ENCODE peak calls at places on chromosomes 12 and 14, in seven cellular contexts. E is immature natural killer cell, V is foreskin melanocyte, O is RPMI7951, H is H4, A is astrocyte of the spinal cord, J is memory B cell. T is an unnamed sample.

GRCh38 chr12:39723831-39724230 is 104.2 kb upstream of the ABCD2 start:
- DNase-seq in E (no peak), V (peak; percentile 6), O (peak; percentile 51), H (peak; percentile 67), A (peak; percentile 30), J (no peak), T (peak; percentile 46)

GRCh38 chr14:91417983-91418386 is 365 bp upstream of the CCDC88C start:
- DNase-seq in E (peak; percentile 83), V (no peak), O (no peak), H (no peak), A (no peak), J (peak; percentile 77), T (peak; percentile 4)

GRCh38 chr12:113049976-113050742 is 6.4 kb upstream of the DTX1 start:
- DNase-seq in E (no peak), V (no peak), O (peak; percentile 24), H (peak; percentile 43), A (no peak), J (no peak), T (peak; percentile 70)

GRCh38 chr14:75141062-75141461 is 14.2 kb upstream of the NEK9 start:
- DNase-seq in E (peak; percentile 60), V (no peak), O (no peak), H (no peak), A (no peak), J (no peak), T (no peak)

GRCh38 chr12:108620236-108620879 is 13.3 kb downstream of the SELPLG start:
- DNase-seq in E (no peak), V (no peak), O (no peak), H (no peak), A (no peak), J (no peak), T (no peak)

GRCh38 chr14:61321385-61322010 is at the start of gene PRKCH:
- DNase-seq in E (peak; percentile 89), V (peak; percentile 56), O (peak; percentile 2), H (peak; percentile 33), A (peak; percentile 43), J (peak; percentile 20), T (peak; percentile 74)

GRCh38 chr12:56385873-56386272 is 23.2 kb upstream of the APOF start:
- DNase-seq in E (no peak), V (no peak), O (no peak), H (no peak), A (no peak), J (no peak), T (no peak)

GRCh38 chr12:51200156-51200555 is 17.7 kb downstream of the POU6F1 start:
- DNase-seq in E (no peak), V (no peak), O (no peak), H (no peak), A (no peak), J (no peak), T (no peak)

GRCh38 chr12:4214912-4215861 is 58.4 kb upstream of the CCND2 start:
- DNase-seq in E (peak; percentile 39), V (no peak), O (peak; percentile 18), H (peak; percentile 13), A (no peak), J (peak; percentile 72), T (no peak)

GRCh38 chr12:109277899-109278762 is 31.0 kb downstream of the FOXN4 start:
- DNase-seq in E (no peak), V (no peak), O (no peak), H (no peak), A (no peak), J (no peak), T (no peak)

GRCh38 chr12:26370098-26370497 is 174.7 kb downstream of the SSPN start:
- DNase-seq in E (no peak), V (no peak), O (no peak), H (no peak), A (no peak), J (no peak), T (peak; percentile 6)

GRCh38 chr12:92552412-92553108 is 150.2 kb upstream of the PLEKHG7 start:
- DNase-seq in E (no peak), V (no peak), O (peak; percentile 15), H (no peak), A (no peak), J (no peak), T (no peak)

GRCh38 chr12:108582981-108583770 is 14.7 kb downstream of the TMEM119 start:
- DNase-seq in E (no peak), V (no peak), O (no peak), H (no peak), A (no peak), J (no peak), T (no peak)

GRCh38 chr12:75655233-75655879 is 143.9 kb upstream of the KRR1 start:
- DNase-seq in E (no peak), V (no peak), O (no peak), H (no peak), A (no peak), J (no peak), T (no peak)

GRCh38 chr12:49482095-49483051 is 56.5 kb upstream of the KCNH3 start:
- DNase-seq in E (no peak), V (no peak), O (peak; percentile 13), H (no peak), A (no peak), J (no peak), T (no peak)

GRCh38 chr14:61179061-61179675 is 102.0 kb downstream of the TMEM30B start:
- DNase-seq in E (no peak), V (no peak), O (peak; percentile 51), H (no peak), A (no peak), J (no peak), T (no peak)

GRCh38 chr12:6294156-6294532 is 16.3 kb upstream of the PLEKHG6 start:
- DNase-seq in E (no peak), V (no peak), O (no peak), H (no peak), A (no peak), J (no peak), T (no peak)

GRCh38 chr14:34475163-34475562 is 13.1 kb upstream of the SPTSSA start:
- DNase-seq in E (no peak), V (no peak), O (no peak), H (no peak), A (no peak), J (no peak), T (no peak)

GRCh38 chr12:34595749-34596733 is 573.7 kb downstream of the ALG10 start:
- DNase-seq in E (no peak), V (no peak), O (no peak), H (no peak), A (no peak), J (no peak), T (no peak)

GRCh38 chr12:118035194-118036041 is 18.9 kb downstream of the RFC5 start:
- DNase-seq in E (no peak), V (no peak), O (peak; percentile 36), H (peak; percentile 47), A (peak; percentile 30), J (no peak), T (peak; percentile 61)

GRCh38 chr14:103847439-103847953 is at the start of gene PPP1R13B:
- DNase-seq in E (peak; percentile 92), V (peak; percentile 54), O (peak; percentile 79), H (peak; percentile 74), A (peak; percentile 82), J (peak; percentile 95), T (peak; percentile 90)

T was measured in SK-MEL-5.